ENCODE peak calls at places on chromosomes 4 and X, in ten cellular contexts. O is kidney epithelial cell; K is AG04449; X is H7; B is HT-29; U is SK-N-SH; Z is kidney tubule cell; E is endothelial cell; P is NCI-H510A; I is CD8-positive, alpha-beta T cell. S is an unnamed sample.

GRCh38 chr4:25757452-25757851 is 101.8 kb downstream of the SLC34A2 start:
- DNase-seq in O (no peak), K (no peak), X (no peak), B (no peak), U (no peak), Z (no peak), E (no peak), P (no peak), I (no peak), S (no peak)

GRCh38 chrX:151985955-151986354 is 11.5 kb upstream of the GABRE start:
- DNase-seq in O (no peak), K (peak), X (no peak), B (peak), U (no peak), Z (peak), E (no peak), P (no peak), I (no peak), S (no peak)

GRCh38 chr4:112178731-112179130 is 33.5 kb downstream of the FAM241A start:
- DNase-seq in O (no peak), K (no peak), X (no peak), B (no peak), U (no peak), Z (no peak), E (no peak), P (no peak), I (no peak), S (no peak)

GRCh38 chr4:186097386-186097785 is 7.1 kb upstream of the FAM149A start:
- DNase-seq in O (no peak), K (no peak), X (no peak), B (no peak), U (no peak), Z (no peak), E (no peak), P (no peak), I (no peak), S (no peak)

GRCh38 chr4:23113104-23113503 is 420.4 kb downstream of the GBA3 start:
- DNase-seq in O (no peak), K (no peak), X (no peak), B (no peak), U (no peak), Z (no peak), E (no peak), P (no peak), I (no peak), S (no peak)

GRCh38 chrX:65451663-65452062 is 82.9 kb downstream of the LAS1L start:
- DNase-seq in O (no peak), K (no peak), X (peak), B (peak), U (peak), Z (peak), E (peak), P (no peak), I (no peak), S (no peak)

GRCh38 chr4:168496834-168497233 is at the start of gene PALLD:
- DNase-seq in O (no peak), K (no peak), X (no peak), B (no peak), U (no peak), Z (peak), E (no peak), P (no peak), I (no peak), S (no peak)

GRCh38 chr4:79421483-79421882 is 13.5 kb upstream of the GK2 start:
- DNase-seq in O (no peak), K (no peak), X (no peak), B (no peak), U (no peak), Z (no peak), E (no peak), P (no peak), I (no peak), S (no peak)

GRCh38 chr4:100651499-100652165 is 133.8 kb upstream of the EMCN start:
- DNase-seq in O (no peak), K (no peak), X (no peak), B (no peak), U (no peak), Z (no peak), E (no peak), P (no peak), I (no peak), S (no peak)

GRCh38 chr4:85777908-85778808 is 303.2 kb downstream of the ARHGAP24 start:
- DNase-seq in O (no peak), K (no peak), X (no peak), B (no peak), U (no peak), Z (peak), E (no peak), P (no peak), I (no peak), S (no peak)

GRCh38 chrX:47172971-47173792 is 20.4 kb upstream of the UBA1 start:
- DNase-seq in O (no peak), K (no peak), X (peak), B (no peak), U (no peak), Z (no peak), E (no peak), P (no peak), I (no peak), S (no peak)

GRCh38 chr4:100849319-100849718 is 331.5 kb upstream of the EMCN start:
- DNase-seq in O (no peak), K (no peak), X (no peak), B (no peak), U (no peak), Z (no peak), E (no peak), P (no peak), I (no peak), S (no peak)

GRCh38 chr4:1012031-1012739 is 759 bp downstream of the FGFRL1 start:
- DNase-seq in O (no peak), K (no peak), X (peak), B (peak), U (peak), Z (peak), E (no peak), P (no peak), I (no peak), S (peak)

GRCh38 chr4:71680706-71681105 is 103.2 kb downstream of the GC start:
- DNase-seq in O (no peak), K (no peak), X (no peak), B (no peak), U (no peak), Z (no peak), E (no peak), P (no peak), I (no peak), S (no peak)

GRCh38 chrX:23381688-23382087 is 47.0 kb downstream of the PTCHD1 start:
- DNase-seq in O (no peak), K (no peak), X (no peak), B (no peak), U (no peak), Z (no peak), E (no peak), P (no peak), I (no peak), S (no peak)

GRCh38 chrX:43702660-43703059 is 46.6 kb downstream of the MAOA start:
- DNase-seq in O (no peak), K (no peak), X (no peak), B (no peak), U (no peak), Z (no peak), E (no peak), P (no peak), I (no peak), S (no peak)

GRCh38 chrX:118698516-118699247 is 28.7 kb upstream of the IL13RA1 start:
- DNase-seq in O (no peak), K (no peak), X (no peak), B (no peak), U (no peak), Z (no peak), E (no peak), P (no peak), I (no peak), S (no peak)

GRCh38 chrX:9704876-9705465 is 60.7 kb downstream of the GPR143 start:
- DNase-seq in O (no peak), K (no peak), X (no peak), B (no peak), U (no peak), Z (no peak), E (no peak), P (no peak), I (no peak), S (no peak)

GRCh38 chr4:4659871-4660651 is 118.2 kb upstream of the STX18 start:
- DNase-seq in O (peak), K (peak), X (no peak), B (no peak), U (no peak), Z (peak), E (no peak), P (no peak), I (no peak), S (no peak)

GRCh38 chrX:112651766-112652165 is 28.0 kb downstream of the LHFPL1 start:
- DNase-seq in O (no peak), K (no peak), X (no peak), B (no peak), U (no peak), Z (peak), E (no peak), P (no peak), I (no peak), S (no peak)

GRCh38 chr4:144711685-144712456 is 65.9 kb downstream of the HHIP start:
- DNase-seq in O (no peak), K (no peak), X (no peak), B (no peak), U (no peak), Z (peak), E (no peak), P (no peak), I (no peak), S (no peak)

GRCh38 chr4:174217273-174218126 is 66.0 kb downstream of the FBXO8 start:
- DNase-seq in O (no peak), K (peak), X (peak), B (no peak), U (peak), Z (no peak), E (no peak), P (no peak), I (no peak), S (no peak)

GRCh38 chr4:55757356-55758024 is 62.1 kb upstream of the EXOC1L start:
- DNase-seq in O (no peak), K (no peak), X (no peak), B (no peak), U (no peak), Z (no peak), E (no peak), P (no peak), I (no peak), S (no peak)

GRCh38 chr4:75916091-75916661 is 13.9 kb upstream of the PPEF2 start:
- DNase-seq in O (peak), K (peak), X (peak), B (peak), U (peak), Z (peak), E (peak), P (no peak), I (no peak), S (no peak)

GRCh38 chr4:61445374-61446063 is 245.4 kb downstream of the ADGRL3 start:
- DNase-seq in O (no peak), K (no peak), X (no peak), B (no peak), U (no peak), Z (no peak), E (no peak), P (peak), I (no peak), S (no peak)

GRCh38 chr4:159384619-159385018 is 281.7 kb downstream of the RAPGEF2 start:
- DNase-seq in O (no peak), K (no peak), X (no peak), B (no peak), U (no peak), Z (no peak), E (no peak), P (no peak), I (no peak), S (no peak)

GRCh38 chr4:88027611-88028608 is 20.5 kb downstream of the PKD2 start:
- DNase-seq in O (peak), K (peak), X (no peak), B (no peak), U (no peak), Z (peak), E (no peak), P (no peak), I (no peak), S (no peak)

GRCh38 chr4:127143460-127144190 is 489.1 kb upstream of the INTU start:
- DNase-seq in O (peak), K (no peak), X (no peak), B (no peak), U (no peak), Z (peak), E (no peak), P (no peak), I (no peak), S (no peak)

GRCh38 chr4:87209696-87210095 is 10.7 kb downstream of the KLHL8 start:
- DNase-seq in O (no peak), K (no peak), X (no peak), B (no peak), U (no peak), Z (no peak), E (no peak), P (no peak), I (no peak), S (no peak)

S was measured in T-helper 9 cell.